ENCODE peak calls at places on chromosomes 2 and 18, in six cellular contexts. One of them, this sample, is unnamed.

GRCh38 chr2:123438277-123439050 is 586.6 kb upstream of the CNTNAP5 start:
- DNase-seq in dorsolateral prefrontal cortex: no peak
- DNase-seq in right cardiac atrium: no peak
- DNase-seq in adrenal gland: no peak
- DNase-seq in spleen: no peak
- DNase-seq in CD8-positive, alpha-beta memory T cell: no peak
- DNase-seq in this sample: no peak

GRCh38 chr18:73975266-73975665 is 172.4 kb downstream of the FBXO15 start:
- DNase-seq in dorsolateral prefrontal cortex: no peak
- DNase-seq in right cardiac atrium: no peak
- DNase-seq in adrenal gland: no peak
- DNase-seq in spleen: no peak
- DNase-seq in CD8-positive, alpha-beta memory T cell: no peak
- DNase-seq in this sample: no peak

GRCh38 chr18:56505971-56506370 is 132.4 kb downstream of the TXNL1 start:
- DNase-seq in dorsolateral prefrontal cortex: no peak
- DNase-seq in right cardiac atrium: no peak
- DNase-seq in adrenal gland: no peak
- DNase-seq in spleen: no peak
- DNase-seq in CD8-positive, alpha-beta memory T cell: no peak
- DNase-seq in this sample: no peak

GRCh38 chr2:203484266-203485112 is 50.6 kb downstream of the RAPH1 start:
- DNase-seq in dorsolateral prefrontal cortex: no peak
- DNase-seq in right cardiac atrium: no peak
- DNase-seq in adrenal gland: no peak
- DNase-seq in spleen: no peak
- DNase-seq in CD8-positive, alpha-beta memory T cell: peak
- DNase-seq in this sample: no peak

GRCh38 chr18:32674491-32674890 is 98.3 kb downstream of the KLHL14 start:
- DNase-seq in dorsolateral prefrontal cortex: no peak
- DNase-seq in right cardiac atrium: no peak
- DNase-seq in adrenal gland: no peak
- DNase-seq in spleen: no peak
- DNase-seq in CD8-positive, alpha-beta memory T cell: no peak
- DNase-seq in this sample: no peak

GRCh38 chr2:26298638-26299393 is 47.1 kb upstream of the SELENOI start:
- DNase-seq in dorsolateral prefrontal cortex: no peak
- DNase-seq in right cardiac atrium: peak
- DNase-seq in adrenal gland: peak
- DNase-seq in spleen: peak
- DNase-seq in CD8-positive, alpha-beta memory T cell: no peak
- DNase-seq in this sample: peak

GRCh38 chr2:56680971-56681631 is 497.3 kb downstream of the CCDC85A start:
- DNase-seq in dorsolateral prefrontal cortex: no peak
- DNase-seq in right cardiac atrium: no peak
- DNase-seq in adrenal gland: no peak
- DNase-seq in spleen: no peak
- DNase-seq in CD8-positive, alpha-beta memory T cell: no peak
- DNase-seq in this sample: no peak

GRCh38 chr2:205967391-205968075 is 118.4 kb downstream of the INO80D start:
- DNase-seq in dorsolateral prefrontal cortex: no peak
- DNase-seq in right cardiac atrium: no peak
- DNase-seq in adrenal gland: no peak
- DNase-seq in spleen: no peak
- DNase-seq in CD8-positive, alpha-beta memory T cell: no peak
- DNase-seq in this sample: no peak

GRCh38 chr18:77058186-77058847 is 74.3 kb downstream of the MBP start:
- DNase-seq in dorsolateral prefrontal cortex: no peak
- DNase-seq in right cardiac atrium: peak
- DNase-seq in adrenal gland: no peak
- DNase-seq in spleen: peak
- DNase-seq in CD8-positive, alpha-beta memory T cell: no peak
- DNase-seq in this sample: no peak

GRCh38 chr2:237626813-237627451 is 455 bp upstream of the LRRFIP1 start:
- DNase-seq in dorsolateral prefrontal cortex: no peak
- DNase-seq in right cardiac atrium: no peak
- DNase-seq in adrenal gland: peak
- DNase-seq in spleen: peak
- DNase-seq in CD8-positive, alpha-beta memory T cell: no peak
- DNase-seq in this sample: no peak

GRCh38 chr2:23207871-23208270 is 177.1 kb upstream of the KLHL29 start:
- DNase-seq in dorsolateral prefrontal cortex: no peak
- DNase-seq in right cardiac atrium: no peak
- DNase-seq in adrenal gland: no peak
- DNase-seq in spleen: no peak
- DNase-seq in CD8-positive, alpha-beta memory T cell: no peak
- DNase-seq in this sample: peak

GRCh38 chr2:134917958-134918517 is 584 bp upstream of the CCNT2 start:
- DNase-seq in dorsolateral prefrontal cortex: no peak
- DNase-seq in right cardiac atrium: no peak
- DNase-seq in adrenal gland: no peak
- DNase-seq in spleen: peak
- DNase-seq in CD8-positive, alpha-beta memory T cell: peak
- DNase-seq in this sample: no peak

GRCh38 chr2:71831208-71831577 is 316.5 kb downstream of the CYP26B1 start:
- DNase-seq in dorsolateral prefrontal cortex: no peak
- DNase-seq in right cardiac atrium: peak
- DNase-seq in adrenal gland: no peak
- DNase-seq in spleen: no peak
- DNase-seq in CD8-positive, alpha-beta memory T cell: no peak
- DNase-seq in this sample: peak

GRCh38 chr2:72012886-72013574 is 134.6 kb downstream of the CYP26B1 start:
- DNase-seq in dorsolateral prefrontal cortex: no peak
- DNase-seq in right cardiac atrium: no peak
- DNase-seq in adrenal gland: peak
- DNase-seq in spleen: no peak
- DNase-seq in CD8-positive, alpha-beta memory T cell: no peak
- DNase-seq in this sample: peak

GRCh38 chr2:3643371-3644245 is 14.4 kb upstream of the ALLC start:
- DNase-seq in dorsolateral prefrontal cortex: no peak
- DNase-seq in right cardiac atrium: no peak
- DNase-seq in adrenal gland: peak
- DNase-seq in spleen: peak
- DNase-seq in CD8-positive, alpha-beta memory T cell: no peak
- DNase-seq in this sample: peak

GRCh38 chr2:71932027-71932779 is 215.5 kb downstream of the CYP26B1 start:
- DNase-seq in dorsolateral prefrontal cortex: no peak
- DNase-seq in right cardiac atrium: no peak
- DNase-seq in adrenal gland: no peak
- DNase-seq in spleen: peak
- DNase-seq in CD8-positive, alpha-beta memory T cell: no peak
- DNase-seq in this sample: peak

GRCh38 chr2:109275120-109276040 is 146.4 kb downstream of the SH3RF3 start:
- DNase-seq in dorsolateral prefrontal cortex: no peak
- DNase-seq in right cardiac atrium: no peak
- DNase-seq in adrenal gland: no peak
- DNase-seq in spleen: no peak
- DNase-seq in CD8-positive, alpha-beta memory T cell: no peak
- DNase-seq in this sample: no peak

GRCh38 chr2:29615841-29616240 is 305.5 kb downstream of the ALK start:
- DNase-seq in dorsolateral prefrontal cortex: no peak
- DNase-seq in right cardiac atrium: no peak
- DNase-seq in adrenal gland: no peak
- DNase-seq in spleen: no peak
- DNase-seq in CD8-positive, alpha-beta memory T cell: no peak
- DNase-seq in this sample: no peak

GRCh38 chr2:172195836-172196376 is 93.2 kb upstream of the DLX2 start:
- DNase-seq in dorsolateral prefrontal cortex: no peak
- DNase-seq in right cardiac atrium: no peak
- DNase-seq in adrenal gland: no peak
- DNase-seq in spleen: peak
- DNase-seq in CD8-positive, alpha-beta memory T cell: no peak
- DNase-seq in this sample: no peak

GRCh38 chr2:42327125-42327524 is 33.9 kb downstream of the COX7A2L start:
- DNase-seq in dorsolateral prefrontal cortex: no peak
- DNase-seq in right cardiac atrium: no peak
- DNase-seq in adrenal gland: no peak
- DNase-seq in spleen: no peak
- DNase-seq in CD8-positive, alpha-beta memory T cell: no peak
- DNase-seq in this sample: no peak

GRCh38 chr18:41906528-41907256 is 48.3 kb upstream of the PIK3C3 start:
- DNase-seq in dorsolateral prefrontal cortex: no peak
- DNase-seq in right cardiac atrium: no peak
- DNase-seq in adrenal gland: no peak
- DNase-seq in spleen: no peak
- DNase-seq in CD8-positive, alpha-beta memory T cell: peak
- DNase-seq in this sample: no peak

GRCh38 chr2:163319006-163319405 is 416.8 kb downstream of the FIGN start:
- DNase-seq in dorsolateral prefrontal cortex: no peak
- DNase-seq in right cardiac atrium: no peak
- DNase-seq in adrenal gland: no peak
- DNase-seq in spleen: no peak
- DNase-seq in CD8-positive, alpha-beta memory T cell: no peak
- DNase-seq in this sample: no peak

GRCh38 chr2:231699006-231699405 is 9.3 kb upstream of the PTMA start:
- DNase-seq in dorsolateral prefrontal cortex: no peak
- DNase-seq in right cardiac atrium: peak
- DNase-seq in adrenal gland: no peak
- DNase-seq in spleen: no peak
- DNase-seq in CD8-positive, alpha-beta memory T cell: no peak
- DNase-seq in this sample: no peak

GRCh38 chr2:144520718-144521487 is 984 bp upstream of the ZEB2 start:
- DNase-seq in dorsolateral prefrontal cortex: no peak
- DNase-seq in right cardiac atrium: no peak
- DNase-seq in adrenal gland: no peak
- DNase-seq in spleen: no peak
- DNase-seq in CD8-positive, alpha-beta memory T cell: no peak
- DNase-seq in this sample: no peak

GRCh38 chr2:144522741-144523605 is 3.1 kb upstream of the ZEB2 start:
- DNase-seq in dorsolateral prefrontal cortex: no peak
- DNase-seq in right cardiac atrium: peak
- DNase-seq in adrenal gland: no peak
- DNase-seq in spleen: peak
- DNase-seq in CD8-positive, alpha-beta memory T cell: no peak
- DNase-seq in this sample: no peak

GRCh38 chr2:144524190-144524957 is 4.5 kb upstream of the ZEB2 start:
- DNase-seq in dorsolateral prefrontal cortex: no peak
- DNase-seq in right cardiac atrium: peak
- DNase-seq in adrenal gland: peak
- DNase-seq in spleen: peak
- DNase-seq in CD8-positive, alpha-beta memory T cell: peak
- DNase-seq in this sample: peak

GRCh38 chr2:144521702-144522101 is 1.8 kb upstream of the ZEB2 start:
- DNase-seq in dorsolateral prefrontal cortex: no peak
- DNase-seq in right cardiac atrium: no peak
- DNase-seq in adrenal gland: no peak
- DNase-seq in spleen: no peak
- DNase-seq in CD8-positive, alpha-beta memory T cell: no peak
- DNase-seq in this sample: no peak

GRCh38 chr2:144523606-144524131 is 3.8 kb upstream of the ZEB2 start:
- DNase-seq in dorsolateral prefrontal cortex: no peak
- DNase-seq in right cardiac atrium: no peak
- DNase-seq in adrenal gland: no peak
- DNase-seq in spleen: no peak
- DNase-seq in CD8-positive, alpha-beta memory T cell: no peak
- DNase-seq in this sample: no peak
- H3K4me3 ChIP-seq in dorsolateral prefrontal cortex: peak
- H3K4me3 ChIP-seq in right cardiac atrium: peak
- H3K4me3 ChIP-seq in adrenal gland: peak
- H3K4me3 ChIP-seq in spleen: peak
- H3K4me3 ChIP-seq in CD8-positive, alpha-beta memory T cell: peak
- H3K4me3 ChIP-seq in this sample: peak

GRCh38 chr2:64879745-64880144 is 109.5 kb upstream of the SLC1A4 start:
- DNase-seq in dorsolateral prefrontal cortex: no peak
- DNase-seq in right cardiac atrium: no peak
- DNase-seq in adrenal gland: no peak
- DNase-seq in spleen: no peak
- DNase-seq in CD8-positive, alpha-beta memory T cell: no peak
- DNase-seq in this sample: no peak

GRCh38 chr2:64876137-64876647 is 113.0 kb upstream of the SLC1A4 start:
- DNase-seq in dorsolateral prefrontal cortex: no peak
- DNase-seq in right cardiac atrium: peak
- DNase-seq in adrenal gland: no peak
- DNase-seq in spleen: no peak
- DNase-seq in CD8-positive, alpha-beta memory T cell: no peak
- DNase-seq in this sample: peak

GRCh38 chr2:64873472-64873924 is 115.7 kb upstream of the SLC1A4 start:
- DNase-seq in dorsolateral prefrontal cortex: peak
- DNase-seq in right cardiac atrium: peak
- DNase-seq in adrenal gland: peak
- DNase-seq in spleen: peak
- DNase-seq in CD8-positive, alpha-beta memory T cell: peak
- DNase-seq in this sample: peak

GRCh38 chr2:64875368-64875767 is 113.8 kb upstream of the SLC1A4 start:
- DNase-seq in dorsolateral prefrontal cortex: no peak
- DNase-seq in right cardiac atrium: no peak
- DNase-seq in adrenal gland: no peak
- DNase-seq in spleen: no peak
- DNase-seq in CD8-positive, alpha-beta memory T cell: no peak
- DNase-seq in this sample: no peak

GRCh38 chr2:64874593-64874992 is 114.6 kb upstream of the SLC1A4 start:
- DNase-seq in dorsolateral prefrontal cortex: no peak
- DNase-seq in right cardiac atrium: no peak
- DNase-seq in adrenal gland: no peak
- DNase-seq in spleen: no peak
- DNase-seq in CD8-positive, alpha-beta memory T cell: no peak
- DNase-seq in this sample: no peak
- H3K4me3 ChIP-seq in dorsolateral prefrontal cortex: no peak
- H3K4me3 ChIP-seq in right cardiac atrium: no peak
- H3K4me3 ChIP-seq in adrenal gland: no peak
- H3K4me3 ChIP-seq in spleen: no peak
- H3K4me3 ChIP-seq in CD8-positive, alpha-beta memory T cell: no peak
- H3K4me3 ChIP-seq in this sample: no peak

DNA sequence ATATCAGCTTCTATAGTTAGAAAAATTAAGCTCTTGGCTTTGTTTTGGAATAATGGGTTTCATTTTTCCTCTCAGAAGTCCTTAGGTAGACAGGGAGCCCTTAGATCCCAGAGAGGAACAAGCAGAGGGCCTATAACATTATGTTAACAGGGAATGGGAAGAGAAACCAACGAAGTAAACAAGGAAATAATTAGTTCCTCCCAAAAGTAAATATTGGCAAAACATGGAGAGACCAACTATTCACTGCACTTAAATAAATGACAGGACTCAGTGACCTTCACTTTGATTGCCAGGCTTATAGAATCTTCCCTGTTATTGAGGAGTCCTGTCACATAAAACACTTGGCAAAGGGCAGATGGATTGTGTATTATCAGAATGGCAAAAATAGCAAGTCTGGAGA is 5.3 kb downstream of the CRIM1 start:
- DNase-seq in dorsolateral prefrontal cortex: no peak
- DNase-seq in right cardiac atrium: no peak
- DNase-seq in adrenal gland: no peak
- DNase-seq in spleen: no peak
- DNase-seq in CD8-positive, alpha-beta memory T cell: no peak
- DNase-seq in this sample: no peak
- H3K4me3 ChIP-seq in dorsolateral prefrontal cortex: no peak
- H3K4me3 ChIP-seq in right cardiac atrium: no peak
- H3K4me3 ChIP-seq in adrenal gland: no peak
- H3K4me3 ChIP-seq in spleen: no peak
- H3K4me3 ChIP-seq in CD8-positive, alpha-beta memory T cell: no peak
- H3K4me3 ChIP-seq in this sample: peak

DNA sequence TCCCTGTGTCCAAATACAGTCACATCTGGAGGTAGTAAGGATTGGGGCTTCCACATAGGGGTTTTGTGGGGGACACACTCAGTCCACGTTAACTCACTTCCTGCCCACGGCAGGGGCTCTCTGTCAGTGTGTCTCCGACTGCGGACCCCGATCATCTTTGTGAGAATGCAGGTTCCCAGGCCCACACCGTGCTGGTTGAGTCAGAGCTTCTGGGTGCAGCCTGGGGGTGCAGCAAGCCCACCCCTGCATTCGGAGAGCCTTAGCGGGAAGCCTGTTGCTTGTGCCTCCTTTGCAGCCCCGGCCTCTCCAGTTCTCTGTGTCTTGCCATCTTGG is 28.0 kb downstream of the HPCAL1 start:
- DNase-seq in dorsolateral prefrontal cortex: no peak
- DNase-seq in right cardiac atrium: no peak
- DNase-seq in adrenal gland: no peak
- DNase-seq in spleen: no peak
- DNase-seq in CD8-positive, alpha-beta memory T cell: no peak
- DNase-seq in this sample: no peak
- H3K4me3 ChIP-seq in dorsolateral prefrontal cortex: no peak
- H3K4me3 ChIP-seq in right cardiac atrium: no peak
- H3K4me3 ChIP-seq in adrenal gland: peak
- H3K4me3 ChIP-seq in spleen: peak
- H3K4me3 ChIP-seq in CD8-positive, alpha-beta memory T cell: peak
- H3K4me3 ChIP-seq in this sample: no peak